ENCODE peak calls at places on chromosome 3, in six cellular contexts. K is myocyte, S is activated B cell treated with CpG ODN at 0.5 μM for 24 hours, I is ELR, W is GM06990, O is A549. A is an unnamed sample.

GRCh38 chr3:13581485-13582365 is 32.8 kb downstream of the FBLN2 start:
- DNase-seq in W (no peak), K (no peak), I (no peak), O (no peak), S (no peak), A (no peak)

GRCh38 chr3:139906441-139906840 is 28.5 kb upstream of the CLSTN2 start:
- DNase-seq in W (no peak), S (no peak), K (peak; percentile 60), O (peak; percentile 2), I (peak; percentile 55), A (peak; percentile 26)

GRCh38 chr3:124514681-124515080 is 215.6 kb upstream of the UMPS start:
- DNase-seq in W (no peak), S (no peak), O (no peak), K (no peak), I (no peak), A (no peak)

GRCh38 chr3:8451696-8452095 is 49.9 kb upstream of the LMCD1 start:
- DNase-seq in W (no peak), O (no peak), S (no peak), K (peak; percentile 23), I (peak; percentile 58), A (peak; percentile 71)

GRCh38 chr3:45154641-45155147 is 8.5 kb upstream of the CDCP1 start:
- DNase-seq in S (no peak), I (peak; percentile 90), O (no peak), K (no peak), W (no peak), A (peak; percentile 66)

GRCh38 chr3:183100376-183100775 is 1.1 kb upstream of the MCCC1 start:
- DNase-seq in K (no peak), S (no peak), O (no peak), I (peak; percentile 34), W (no peak), A (no peak)

GRCh38 chr3:188687389-188687788 is 484.4 kb upstream of the TPRG1 start:
- DNase-seq in S (no peak), K (peak; percentile 77), W (no peak), O (no peak), I (peak; percentile 85), A (peak; percentile 97)

GRCh38 chr3:51944541-51945021 is 2.4 kb downstream of the PARP3 start:
- DNase-seq in W (no peak), K (no peak), O (no peak), S (no peak), I (no peak), A (no peak)

GRCh38 chr3:194134231-194134756 is 1.7 kb upstream of the HES1 start:
- DNase-seq in W (peak; percentile 86), I (peak; percentile 77), S (peak; percentile 74), K (no peak), O (no peak), A (peak; percentile 24)

GRCh38 chr3:13879946-13880810 is at the start of gene WNT7A:
- DNase-seq in S (no peak), O (peak; percentile 81), W (peak; percentile 37), I (peak; percentile 42), K (no peak), A (no peak)

GRCh38 chr3:134038716-134039115 is 9.0 kb upstream of the SLCO2A1 start:
- DNase-seq in S (no peak), W (no peak), O (no peak), K (no peak), I (no peak), A (no peak)

GRCh38 chr3:43870110-43870509 is 179.4 kb downstream of the ABHD5 start:
- DNase-seq in I (peak; percentile 88), W (no peak), K (peak; percentile 64), S (no peak), O (peak; percentile 52), A (peak; percentile 84)

GRCh38 chr3:98333989-98334606 is 19.6 kb upstream of the OR5K4 start:
- DNase-seq in O (no peak), K (no peak), S (no peak), I (no peak), W (no peak), A (no peak)

GRCh38 chr3:39960515-39961403 is 151.3 kb downstream of the MYRIP start:
- DNase-seq in O (no peak), I (no peak), K (no peak), S (no peak), W (no peak), A (no peak)

GRCh38 chr3:98553751-98554150 is 22.0 kb downstream of the GPR15 start:
- DNase-seq in O (no peak), W (no peak), I (no peak), K (no peak), S (no peak), A (no peak)

GRCh38 chr3:66572938-66573710 is 72.3 kb upstream of the LRIG1 start:
- DNase-seq in W (no peak), K (no peak), S (no peak), O (peak; percentile 5), I (peak; percentile 14), A (no peak)

GRCh38 chr3:4888913-4889846 is 90.1 kb upstream of the BHLHE40 start:
- DNase-seq in I (no peak), W (peak; percentile 52), K (no peak), S (no peak), O (no peak), A (peak; percentile 44)

GRCh38 chr3:36894924-36895323 is 49.9 kb downstream of the TRANK1 start:
- DNase-seq in W (no peak), O (no peak), K (no peak), S (no peak), I (no peak), A (no peak)

GRCh38 chr3:106711650-106712049 is 665.6 kb upstream of the CCDC54 start:
- DNase-seq in S (no peak), O (no peak), W (no peak), I (peak; percentile 82), K (peak; percentile 58), A (peak; percentile 76)

GRCh38 chr3:32395451-32395970 is 3.9 kb downstream of the CMTM7 start:
- DNase-seq in S (no peak), W (no peak), K (no peak), O (no peak), I (no peak), A (no peak)

GRCh38 chr3:108524547-108524946 is 14.2 kb upstream of the MYH15 start:
- DNase-seq in K (peak; percentile 58), I (no peak), O (no peak), W (no peak), S (no peak), A (peak; percentile 66)